ENCODE peak calls at places on chromosomes 4 and X, in four cellular contexts. One of them, this sample, is unnamed.

GRCh38 chrX:132774312-132774711 is 184.1 kb downstream of the HS6ST2 start:
- DNase-seq in HuH-7.5: no peak
- DNase-seq in iris pigment epithelial cell: peak
- DNase-seq in NT2/D1: no peak
- DNase-seq in this sample: no peak

GRCh38 chrX:77014655-77015377 is 432.4 kb upstream of the FGF16 start:
- DNase-seq in iris pigment epithelial cell: no peak
- DNase-seq in HuH-7.5: no peak
- DNase-seq in NT2/D1: peak
- DNase-seq in this sample: no peak

GRCh38 chr4:155400893-155401292 is 24.1 kb upstream of the MAP9 start:
- DNase-seq in HuH-7.5: no peak
- DNase-seq in iris pigment epithelial cell: no peak
- DNase-seq in NT2/D1: no peak
- DNase-seq in this sample: no peak

GRCh38 chr4:8085491-8086479 is 72.8 kb downstream of the ABLIM2 start:
- DNase-seq in iris pigment epithelial cell: no peak
- DNase-seq in HuH-7.5: no peak
- DNase-seq in NT2/D1: no peak
- DNase-seq in this sample: no peak

GRCh38 chr4:155809835-155810234 is 51.0 kb downstream of the GUCY1B1 start:
- DNase-seq in NT2/D1: peak
- DNase-seq in iris pigment epithelial cell: peak
- DNase-seq in HuH-7.5: peak
- DNase-seq in this sample: no peak

GRCh38 chr4:99207069-99207743 is 11.8 kb downstream of the ADH6 start:
- DNase-seq in iris pigment epithelial cell: no peak
- DNase-seq in HuH-7.5: no peak
- DNase-seq in NT2/D1: no peak
- DNase-seq in this sample: no peak

GRCh38 chrX:105821471-105822081 is 763 bp upstream of the NRK start:
- DNase-seq in NT2/D1: peak
- DNase-seq in HuH-7.5: no peak
- DNase-seq in iris pigment epithelial cell: peak
- DNase-seq in this sample: no peak

GRCh38 chr4:132502096-132502552 is 647.0 kb upstream of the PCDH10 start:
- DNase-seq in HuH-7.5: no peak
- DNase-seq in NT2/D1: no peak
- DNase-seq in iris pigment epithelial cell: no peak
- DNase-seq in this sample: no peak

GRCh38 chr4:152972821-152973613 is 36.9 kb downstream of the FHDC1 start:
- DNase-seq in iris pigment epithelial cell: peak
- DNase-seq in HuH-7.5: no peak
- DNase-seq in NT2/D1: no peak
- DNase-seq in this sample: no peak

GRCh38 chr4:6926681-6927478 is 17.3 kb downstream of the TBC1D14 start:
- DNase-seq in HuH-7.5: peak
- DNase-seq in NT2/D1: no peak
- DNase-seq in iris pigment epithelial cell: peak
- DNase-seq in this sample: peak

GRCh38 chrX:19912-20571 is 261.1 kb upstream of the PLCXD1 start:
- DNase-seq in HuH-7.5: peak
- DNase-seq in NT2/D1: no peak
- DNase-seq in iris pigment epithelial cell: peak
- DNase-seq in this sample: no peak

GRCh38 chr4:139692300-139693012 is 26.8 kb downstream of the MGST2 start:
- DNase-seq in NT2/D1: no peak
- DNase-seq in iris pigment epithelial cell: no peak
- DNase-seq in HuH-7.5: peak
- DNase-seq in this sample: no peak

GRCh38 chr4:182555997-182556418 is 312.8 kb downstream of the TENM3 start:
- DNase-seq in HuH-7.5: no peak
- DNase-seq in NT2/D1: peak
- DNase-seq in iris pigment epithelial cell: peak
- DNase-seq in this sample: no peak

GRCh38 chr4:121706595-121707021 is 9.8 kb upstream of the ANXA5 start:
- DNase-seq in NT2/D1: no peak
- DNase-seq in iris pigment epithelial cell: peak
- DNase-seq in HuH-7.5: no peak
- DNase-seq in this sample: no peak

GRCh38 chr4:39030726-39031125 is 1.5 kb downstream of the TMEM156 start:
- DNase-seq in iris pigment epithelial cell: peak
- DNase-seq in NT2/D1: no peak
- DNase-seq in HuH-7.5: no peak
- DNase-seq in this sample: no peak

GRCh38 chr4:6781561-6781960 is 966 bp upstream of the KIAA0232 start:
- DNase-seq in HuH-7.5: no peak
- DNase-seq in iris pigment epithelial cell: no peak
- DNase-seq in NT2/D1: no peak
- DNase-seq in this sample: no peak

GRCh38 chr4:587671-588350 is 11.7 kb upstream of the TMEM271 start:
- DNase-seq in NT2/D1: no peak
- DNase-seq in iris pigment epithelial cell: no peak
- DNase-seq in HuH-7.5: no peak
- DNase-seq in this sample: no peak

GRCh38 chrX:13029831-13030771 is 14.3 kb downstream of the FAM9C start:
- DNase-seq in NT2/D1: peak
- DNase-seq in HuH-7.5: no peak
- DNase-seq in iris pigment epithelial cell: no peak
- DNase-seq in this sample: no peak

GRCh38 chrX:130909469-130910136 is 6.6 kb upstream of the ENOX2 start:
- DNase-seq in iris pigment epithelial cell: peak
- DNase-seq in HuH-7.5: no peak
- DNase-seq in NT2/D1: no peak
- DNase-seq in this sample: no peak

GRCh38 chr4:87497141-87497540 is 32.0 kb downstream of the SPARCL1 start:
- DNase-seq in HuH-7.5: no peak
- DNase-seq in NT2/D1: no peak
- DNase-seq in iris pigment epithelial cell: no peak
- DNase-seq in this sample: no peak

GRCh38 chr4:119314356-119314755 is 7.6 kb downstream of the FABP2 start:
- DNase-seq in HuH-7.5: no peak
- DNase-seq in NT2/D1: peak
- DNase-seq in iris pigment epithelial cell: peak
- DNase-seq in this sample: peak

GRCh38 chrX:40006025-40007017 is 91.4 kb downstream of the BCOR start:
- DNase-seq in HuH-7.5: no peak
- DNase-seq in iris pigment epithelial cell: no peak
- DNase-seq in NT2/D1: no peak
- DNase-seq in this sample: no peak

GRCh38 chr4:159946983-159947645 is 844.2 kb downstream of the RAPGEF2 start:
- DNase-seq in iris pigment epithelial cell: peak
- DNase-seq in NT2/D1: peak
- DNase-seq in HuH-7.5: peak
- DNase-seq in this sample: no peak

GRCh38 chrX:24186483-24186882 is 37.0 kb downstream of the ZFX start:
- DNase-seq in NT2/D1: no peak
- DNase-seq in HuH-7.5: no peak
- DNase-seq in iris pigment epithelial cell: no peak
- DNase-seq in this sample: no peak

GRCh38 chr4:185201983-185202962 is 1.5 kb downstream of the CFAP97 start:
- DNase-seq in iris pigment epithelial cell: peak
- DNase-seq in HuH-7.5: no peak
- DNase-seq in NT2/D1: no peak
- DNase-seq in this sample: peak

GRCh38 chr4:13766722-13767495 is 139.4 kb upstream of the BOD1L1 start:
- DNase-seq in iris pigment epithelial cell: no peak
- DNase-seq in HuH-7.5: no peak
- DNase-seq in NT2/D1: no peak
- DNase-seq in this sample: no peak

GRCh38 chr4:29805871-29806480 is 914.2 kb upstream of the PCDH7 start:
- DNase-seq in iris pigment epithelial cell: no peak
- DNase-seq in HuH-7.5: no peak
- DNase-seq in NT2/D1: no peak
- DNase-seq in this sample: no peak

GRCh38 chr4:109978704-109979103 is 66.0 kb downstream of the EGF start:
- DNase-seq in iris pigment epithelial cell: no peak
- DNase-seq in NT2/D1: no peak
- DNase-seq in HuH-7.5: no peak
- DNase-seq in this sample: no peak

GRCh38 chrX:9656277-9656676 is 109.4 kb downstream of the GPR143 start:
- DNase-seq in NT2/D1: no peak
- DNase-seq in HuH-7.5: no peak
- DNase-seq in iris pigment epithelial cell: peak
- DNase-seq in this sample: no peak

This sample was measured in GF-D8.